ENCODE peak calls at places on chromosomes 3 and 15, in six cellular contexts. One of them, this sample, is unnamed.

GRCh38 chr3:169822983-169823382 is 10.3 kb upstream of the LRRC34 start:
- DNase-seq in cardiac muscle cell: no peak
- DNase-seq in colonic mucosa: no peak
- DNase-seq in HCT116: no peak
- DNase-seq in left ventricle myocardium inferior: no peak
- DNase-seq in ovary: no peak
- DNase-seq in this sample: no peak

GRCh38 chr3:81643721-81644120 is 117.7 kb downstream of the GBE1 start:
- DNase-seq in cardiac muscle cell: peak; percentile 45
- DNase-seq in colonic mucosa: no peak
- DNase-seq in HCT116: peak; percentile 4
- DNase-seq in left ventricle myocardium inferior: no peak
- DNase-seq in ovary: no peak
- DNase-seq in this sample: no peak

GRCh38 chr3:45306406-45307008 is 80.4 kb upstream of the TMEM158 start:
- DNase-seq in cardiac muscle cell: no peak
- DNase-seq in colonic mucosa: no peak
- DNase-seq in HCT116: no peak
- DNase-seq in left ventricle myocardium inferior: no peak
- DNase-seq in ovary: no peak
- DNase-seq in this sample: no peak

GRCh38 chr3:161371441-161372320 is at the start of gene SPTSSB:
- DNase-seq in cardiac muscle cell: peak; percentile 56
- DNase-seq in colonic mucosa: peak; percentile 43
- DNase-seq in HCT116: peak; percentile 78
- DNase-seq in left ventricle myocardium inferior: peak; percentile 19
- DNase-seq in ovary: no peak
- DNase-seq in this sample: no peak

GRCh38 chr15:55277116-55277564 is 12.5 kb downstream of the RAB27A start:
- DNase-seq in cardiac muscle cell: no peak
- DNase-seq in colonic mucosa: no peak
- DNase-seq in HCT116: no peak
- DNase-seq in left ventricle myocardium inferior: no peak
- DNase-seq in ovary: no peak
- DNase-seq in this sample: no peak

GRCh38 chr15:44066211-44066827 is 128.8 kb downstream of the FRMD5 start:
- DNase-seq in cardiac muscle cell: peak; percentile 89
- DNase-seq in colonic mucosa: peak; percentile 72
- DNase-seq in HCT116: peak; percentile 68
- DNase-seq in left ventricle myocardium inferior: no peak
- DNase-seq in ovary: no peak
- DNase-seq in this sample: peak; percentile 30

GRCh38 chr3:2061360-2061759 is 37.3 kb upstream of the CNTN4 start:
- DNase-seq in cardiac muscle cell: no peak
- DNase-seq in colonic mucosa: no peak
- DNase-seq in HCT116: no peak
- DNase-seq in left ventricle myocardium inferior: no peak
- DNase-seq in ovary: no peak
- DNase-seq in this sample: no peak

GRCh38 chr3:29239377-29239776 is 41.5 kb upstream of the RBMS3 start:
- DNase-seq in cardiac muscle cell: no peak
- DNase-seq in colonic mucosa: no peak
- DNase-seq in HCT116: no peak
- DNase-seq in left ventricle myocardium inferior: no peak
- DNase-seq in ovary: no peak
- DNase-seq in this sample: peak; percentile 23

GRCh38 chr3:53295410-53295809 is 39.6 kb upstream of the TKT start:
- DNase-seq in cardiac muscle cell: no peak
- DNase-seq in colonic mucosa: no peak
- DNase-seq in HCT116: no peak
- DNase-seq in left ventricle myocardium inferior: no peak
- DNase-seq in ovary: no peak
- DNase-seq in this sample: no peak

GRCh38 chr3:156763931-156764720 is 62.0 kb upstream of the LEKR1 start:
- DNase-seq in cardiac muscle cell: no peak
- DNase-seq in colonic mucosa: no peak
- DNase-seq in HCT116: no peak
- DNase-seq in left ventricle myocardium inferior: no peak
- DNase-seq in ovary: no peak
- DNase-seq in this sample: no peak

GRCh38 chr3:84008623-84009022 is 950.2 kb upstream of the CADM2 start:
- DNase-seq in cardiac muscle cell: no peak
- DNase-seq in colonic mucosa: no peak
- DNase-seq in HCT116: no peak
- DNase-seq in left ventricle myocardium inferior: no peak
- DNase-seq in ovary: no peak
- DNase-seq in this sample: peak; percentile 43

GRCh38 chr3:52054689-52055511 is 1.5 kb downstream of the DUSP7 start:
- DNase-seq in cardiac muscle cell: peak; percentile 45
- DNase-seq in colonic mucosa: peak; percentile 34
- DNase-seq in HCT116: no peak
- DNase-seq in left ventricle myocardium inferior: no peak
- DNase-seq in ovary: no peak
- DNase-seq in this sample: no peak

GRCh38 chr3:27093771-27094170 is 275.4 kb downstream of the NEK10 start:
- DNase-seq in cardiac muscle cell: no peak
- DNase-seq in colonic mucosa: no peak
- DNase-seq in HCT116: no peak
- DNase-seq in left ventricle myocardium inferior: no peak
- DNase-seq in ovary: no peak
- DNase-seq in this sample: no peak

GRCh38 chr3:21750831-21751391 is at the start of gene ZNF385D:
- DNase-seq in cardiac muscle cell: peak; percentile 88
- DNase-seq in colonic mucosa: peak; percentile 15
- DNase-seq in HCT116: no peak
- DNase-seq in left ventricle myocardium inferior: peak; percentile 72
- DNase-seq in ovary: peak; percentile 10
- DNase-seq in this sample: no peak

GRCh38 chr3:109806929-109807328 is 469.6 kb upstream of the DPPA4 start:
- DNase-seq in cardiac muscle cell: no peak
- DNase-seq in colonic mucosa: no peak
- DNase-seq in HCT116: peak; percentile 88
- DNase-seq in left ventricle myocardium inferior: no peak
- DNase-seq in ovary: no peak
- DNase-seq in this sample: no peak

GRCh38 chr3:109804697-109805096 is 467.4 kb upstream of the DPPA4 start:
- DNase-seq in cardiac muscle cell: no peak
- DNase-seq in colonic mucosa: no peak
- DNase-seq in HCT116: peak; percentile 84
- DNase-seq in left ventricle myocardium inferior: no peak
- DNase-seq in ovary: no peak
- DNase-seq in this sample: peak; percentile 23

DNA sequence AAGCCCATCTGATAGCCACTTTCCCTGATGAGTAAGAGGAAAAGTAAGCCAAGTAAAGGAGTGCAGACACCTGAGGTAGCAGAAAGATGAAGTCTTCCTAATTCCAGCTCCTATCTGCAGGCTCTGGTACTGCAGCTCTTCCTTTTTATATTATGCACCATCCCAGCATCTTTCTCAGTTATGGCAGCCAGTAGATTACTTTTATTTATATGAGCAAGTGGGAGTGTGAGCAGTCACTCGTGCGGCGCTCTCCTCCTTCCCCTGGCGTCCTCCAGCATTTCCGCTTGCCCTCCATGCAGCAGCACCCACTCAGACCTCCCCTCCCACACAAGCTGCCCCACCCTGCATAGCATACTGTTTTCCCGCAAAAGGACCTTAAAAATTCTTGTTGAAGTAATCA is 465.9 kb upstream of the DPPA4 start:
- DNase-seq in cardiac muscle cell: peak; percentile 8
- DNase-seq in colonic mucosa: no peak
- DNase-seq in HCT116: peak; percentile 54
- DNase-seq in left ventricle myocardium inferior: no peak
- DNase-seq in ovary: no peak
- DNase-seq in this sample: no peak
- TF ChIP-seq CTCF in cardiac muscle cell: peak; percentile 37
- TF ChIP-seq CTCF in colonic mucosa: peak; percentile 25
- TF ChIP-seq CTCF in HCT116: peak; percentile 60
- TF ChIP-seq CTCF in left ventricle myocardium inferior: peak; percentile 33
- TF ChIP-seq CTCF in ovary: no peak
- TF ChIP-seq CTCF in this sample: peak; percentile 47

DNA sequence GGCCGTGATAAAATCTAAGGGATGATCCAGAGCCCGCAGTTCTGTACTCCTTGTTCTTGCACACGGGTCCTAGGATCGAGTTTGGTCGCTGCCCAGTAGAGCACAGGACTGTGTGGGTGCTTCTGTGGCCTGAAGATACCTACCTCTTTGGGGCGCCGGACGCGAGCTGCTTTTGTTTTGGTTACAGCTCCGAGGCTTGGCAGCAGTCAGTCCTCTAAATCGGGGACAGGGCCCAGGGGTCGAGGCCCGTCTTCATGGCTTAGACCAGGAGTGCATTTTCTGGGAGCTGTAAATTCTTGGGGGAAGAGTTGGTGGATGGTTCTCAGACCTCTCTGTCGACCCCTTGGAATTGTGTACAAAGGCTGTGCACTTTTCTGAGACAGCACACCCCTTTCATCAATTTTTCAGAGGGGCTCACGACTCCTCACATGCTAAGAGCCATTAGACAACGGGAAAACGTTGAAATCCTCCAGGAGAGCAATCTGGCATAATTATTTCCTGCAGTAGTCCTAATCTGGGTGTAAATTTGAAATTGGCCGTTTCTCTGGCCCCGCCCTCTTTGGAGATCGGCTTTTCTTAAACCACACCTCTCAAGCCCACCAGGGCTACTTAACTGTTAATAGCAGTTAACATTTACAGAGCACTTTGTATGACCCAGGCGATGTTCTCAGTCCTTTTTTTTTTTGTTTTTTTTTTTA is 927 bp downstream of the CEP97 start:
- DNase-seq in cardiac muscle cell: peak; percentile 50
- DNase-seq in colonic mucosa: peak; percentile 55
- DNase-seq in HCT116: no peak
- DNase-seq in left ventricle myocardium inferior: peak; percentile 19
- DNase-seq in ovary: peak; percentile 24
- DNase-seq in this sample: no peak
- H3K27ac ChIP-seq in cardiac muscle cell: peak overlapping the region; percentile 7
- H3K27ac ChIP-seq in colonic mucosa: peak overlapping the region; percentile 71
- H3K27ac ChIP-seq in HCT116: peak overlapping the region; percentile 38
- H3K27ac ChIP-seq in left ventricle myocardium inferior: peak overlapping the region; percentile 87
- H3K27ac ChIP-seq in ovary: peak overlapping the region; percentile 65
- H3K27ac ChIP-seq in this sample: peak overlapping the region; percentile 43

GRCh38 chr3:123798540-123798939 is 85.6 kb downstream of the MYLK start:
- DNase-seq in cardiac muscle cell: no peak
- DNase-seq in colonic mucosa: no peak
- DNase-seq in HCT116: no peak
- DNase-seq in left ventricle myocardium inferior: no peak
- DNase-seq in ovary: no peak
- DNase-seq in this sample: no peak

GRCh38 chr3:123802007-123802630 is 82.0 kb downstream of the MYLK start:
- DNase-seq in cardiac muscle cell: no peak
- DNase-seq in colonic mucosa: no peak
- DNase-seq in HCT116: no peak
- DNase-seq in left ventricle myocardium inferior: no peak
- DNase-seq in ovary: no peak
- DNase-seq in this sample: no peak

GRCh38 chr3:123801474-123801873 is 82.7 kb downstream of the MYLK start:
- DNase-seq in cardiac muscle cell: no peak
- DNase-seq in colonic mucosa: no peak
- DNase-seq in HCT116: no peak
- DNase-seq in left ventricle myocardium inferior: no peak
- DNase-seq in ovary: no peak
- DNase-seq in this sample: no peak

GRCh38 chr3:123800352-123800682 is 83.8 kb downstream of the MYLK start:
- DNase-seq in cardiac muscle cell: no peak
- DNase-seq in colonic mucosa: no peak
- DNase-seq in HCT116: no peak
- DNase-seq in left ventricle myocardium inferior: no peak
- DNase-seq in ovary: no peak
- DNase-seq in this sample: no peak

DNA sequence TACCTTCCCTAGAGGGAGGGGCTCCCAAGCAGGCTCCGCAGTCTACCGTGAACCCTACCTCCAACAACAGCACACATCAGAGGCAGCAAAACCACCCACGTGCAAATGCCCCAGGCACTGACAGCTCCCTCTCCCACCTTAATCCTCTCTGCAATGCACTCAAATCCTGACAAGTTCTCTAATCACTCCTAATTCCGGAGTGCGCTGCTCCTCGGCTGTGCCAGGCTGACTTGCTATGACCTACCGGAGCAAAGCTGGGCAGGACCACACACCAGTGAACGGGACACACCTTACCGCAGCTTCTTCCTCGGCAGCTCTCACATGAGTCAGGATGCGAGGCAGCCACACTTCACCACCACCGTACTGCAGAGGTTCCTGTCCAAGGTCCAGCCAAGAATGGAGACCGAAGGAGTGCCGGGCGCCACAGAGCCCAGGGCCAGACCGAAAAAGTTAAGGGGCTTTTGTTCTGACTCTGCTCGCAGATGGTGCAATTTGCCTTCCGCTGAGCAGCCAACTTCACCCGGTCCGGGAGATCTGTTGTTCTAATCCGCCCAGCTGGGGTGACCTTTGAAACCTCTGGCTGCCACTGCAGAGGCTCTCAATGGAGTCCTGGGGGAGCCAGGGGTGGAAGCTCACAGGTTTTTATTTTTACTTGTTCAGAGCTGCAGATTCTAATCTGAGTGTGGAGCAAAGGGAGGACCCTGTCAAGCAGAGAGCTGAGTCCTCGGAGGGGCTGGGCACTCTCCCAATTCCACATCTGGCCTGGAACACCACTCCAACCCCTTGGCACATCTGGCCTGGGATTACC is 84.4 kb downstream of the MYLK start:
- DNase-seq in cardiac muscle cell: no peak
- DNase-seq in colonic mucosa: peak; percentile 73
- DNase-seq in HCT116: no peak
- DNase-seq in left ventricle myocardium inferior: no peak
- DNase-seq in ovary: no peak
- DNase-seq in this sample: peak; percentile 82
- H3K4me1 ChIP-seq in cardiac muscle cell: no peaks in the 10 kb centered on the region
- H3K4me1 ChIP-seq in colonic mucosa: no peaks in the 10 kb centered on the region
- H3K4me1 ChIP-seq in HCT116: no peaks in the 10 kb centered on the region
- H3K4me1 ChIP-seq in left ventricle myocardium inferior: peaks cover 4% of the 10 kb centered on the region
- H3K4me1 ChIP-seq in ovary: no peaks in the 10 kb centered on the region
- H3K4me1 ChIP-seq in this sample: no peaks in the 10 kb centered on the region

GRCh38 chr15:48811325-48811938 is 563 bp upstream of the CEP152 start:
- DNase-seq in cardiac muscle cell: peak; percentile 11
- DNase-seq in colonic mucosa: peak; percentile 32
- DNase-seq in HCT116: no peak
- DNase-seq in left ventricle myocardium inferior: no peak
- DNase-seq in ovary: no peak
- DNase-seq in this sample: no peak
- TF ChIP-seq CTCF in cardiac muscle cell: peak; percentile 8
- TF ChIP-seq CTCF in colonic mucosa: no peak
- TF ChIP-seq CTCF in HCT116: peak; percentile 15
- TF ChIP-seq CTCF in left ventricle myocardium inferior: no peak
- TF ChIP-seq CTCF in ovary: no peak
- TF ChIP-seq CTCF in this sample: peak; percentile 32

GRCh38 chr3:14147617-14148016 is 22.8 kb downstream of the TMEM43 start:
- DNase-seq in cardiac muscle cell: no peak
- DNase-seq in colonic mucosa: no peak
- DNase-seq in HCT116: no peak
- DNase-seq in left ventricle myocardium inferior: no peak
- DNase-seq in ovary: no peak
- DNase-seq in this sample: no peak
- H3K27ac ChIP-seq in cardiac muscle cell: no peak overlapping the region
- H3K27ac ChIP-seq in colonic mucosa: no peak overlapping the region
- H3K27ac ChIP-seq in HCT116: no peak overlapping the region
- H3K27ac ChIP-seq in left ventricle myocardium inferior: no peak overlapping the region
- H3K27ac ChIP-seq in ovary: no peak overlapping the region
- H3K27ac ChIP-seq in this sample: no peak overlapping the region

GRCh38 chr3:61559108-61559731 is 2.2 kb upstream of the PTPRG start:
- DNase-seq in cardiac muscle cell: no peak
- DNase-seq in colonic mucosa: no peak
- DNase-seq in HCT116: no peak
- DNase-seq in left ventricle myocardium inferior: no peak
- DNase-seq in ovary: no peak
- DNase-seq in this sample: no peak
- H3K4me1 ChIP-seq in cardiac muscle cell: no peaks in the 10 kb centered on the region
- H3K4me1 ChIP-seq in colonic mucosa: no peaks in the 10 kb centered on the region
- H3K4me1 ChIP-seq in HCT116: peaks cover 10% of the 10 kb centered on the region
- H3K4me1 ChIP-seq in left ventricle myocardium inferior: peaks cover 47% of the 10 kb centered on the region
- H3K4me1 ChIP-seq in ovary: no peaks in the 10 kb centered on the region
- H3K4me1 ChIP-seq in this sample: no peaks in the 10 kb centered on the region

GRCh38 chr3:125959317-125960065 is 9.5 kb upstream of the ROPN1B start:
- DNase-seq in cardiac muscle cell: no peak
- DNase-seq in colonic mucosa: no peak
- DNase-seq in HCT116: no peak
- DNase-seq in left ventricle myocardium inferior: no peak
- DNase-seq in ovary: no peak
- DNase-seq in this sample: no peak
- TF ChIP-seq CTCF in cardiac muscle cell: no peak
- TF ChIP-seq CTCF in colonic mucosa: no peak
- TF ChIP-seq CTCF in HCT116: no peak
- TF ChIP-seq CTCF in left ventricle myocardium inferior: no peak
- TF ChIP-seq CTCF in ovary: no peak
- TF ChIP-seq CTCF in this sample: no peak